ENCODE peak calls at places on chromosomes 1 and 21, in five cellular contexts. One of them, this sample, is unnamed.

GRCh38 chr1:204870165-204870912 is at the start of gene NFASC:
- DNase-seq in GM12878: no peak
- DNase-seq in GM12891: no peak
- DNase-seq in SK-N-SH: no peak
- DNase-seq in K562: no peak
- DNase-seq in this sample: no peak

GRCh38 chr1:28437260-28437923 is 67.9 kb downstream of the PHACTR4 start:
- DNase-seq in K562: no peak
- DNase-seq in SK-N-SH: no peak
- DNase-seq in GM12891: no peak
- DNase-seq in GM12878: no peak
- DNase-seq in this sample: no peak

GRCh38 chr1:102593276-102593675 is 515.0 kb downstream of the COL11A1 start:
- DNase-seq in GM12878: no peak
- DNase-seq in GM12891: no peak
- DNase-seq in SK-N-SH: no peak
- DNase-seq in K562: no peak
- DNase-seq in this sample: no peak

GRCh38 chr1:41727749-41728115 is 191.0 kb downstream of the HIVEP3 start:
- DNase-seq in SK-N-SH: no peak
- DNase-seq in GM12878: no peak
- DNase-seq in GM12891: no peak
- DNase-seq in K562: no peak
- DNase-seq in this sample: no peak

GRCh38 chr1:5389101-5389885 is 602.9 kb downstream of the NPHP4 start:
- DNase-seq in GM12878: no peak
- DNase-seq in GM12891: no peak
- DNase-seq in K562: no peak
- DNase-seq in SK-N-SH: no peak
- DNase-seq in this sample: no peak

GRCh38 chr1:207228987-207229386 is 92.5 kb upstream of the CD55 start:
- DNase-seq in GM12891: no peak
- DNase-seq in K562: no peak
- DNase-seq in GM12878: no peak
- DNase-seq in SK-N-SH: no peak
- DNase-seq in this sample: no peak

GRCh38 chr1:111909010-111909409 is 80.5 kb downstream of the KCND3 start:
- DNase-seq in GM12891: no peak
- DNase-seq in GM12878: no peak
- DNase-seq in K562: no peak
- DNase-seq in SK-N-SH: no peak
- DNase-seq in this sample: no peak

GRCh38 chr21:42806489-42807140 is 72.7 kb downstream of the WDR4 start:
- DNase-seq in K562: no peak
- DNase-seq in SK-N-SH: no peak
- DNase-seq in GM12891: no peak
- DNase-seq in GM12878: no peak
- DNase-seq in this sample: no peak

GRCh38 chr1:51442616-51443015 is 76.5 kb downstream of the EPS15 start:
- DNase-seq in GM12891: no peak
- DNase-seq in SK-N-SH: no peak
- DNase-seq in K562: no peak
- DNase-seq in GM12878: no peak
- DNase-seq in this sample: no peak

GRCh38 chr1:151145158-151146071 is 1.0 kb downstream of the SEMA6C start:
- DNase-seq in GM12878: no peak
- DNase-seq in K562: no peak
- DNase-seq in SK-N-SH: peak; percentile 64
- DNase-seq in GM12891: no peak
- DNase-seq in this sample: no peak

GRCh38 chr1:119209943-119210342 is 69.5 kb upstream of the WARS2 start:
- DNase-seq in GM12891: no peak
- DNase-seq in GM12878: no peak
- DNase-seq in K562: no peak
- DNase-seq in SK-N-SH: no peak
- DNase-seq in this sample: no peak

GRCh38 chr1:26922201-26922729 is 722 bp downstream of the NUDC start:
- DNase-seq in SK-N-SH: no peak
- DNase-seq in GM12891: no peak
- DNase-seq in K562: peak; percentile 51
- DNase-seq in GM12878: no peak
- DNase-seq in this sample: no peak

GRCh38 chr1:29322861-29323585 is 86.7 kb downstream of the PTPRU start:
- DNase-seq in GM12891: no peak
- DNase-seq in SK-N-SH: no peak
- DNase-seq in GM12878: no peak
- DNase-seq in K562: no peak
- DNase-seq in this sample: no peak

GRCh38 chr1:219581344-219581743 is 31.6 kb downstream of the ZC3H11B start:
- DNase-seq in SK-N-SH: no peak
- DNase-seq in GM12891: no peak
- DNase-seq in K562: no peak
- DNase-seq in GM12878: no peak
- DNase-seq in this sample: no peak

GRCh38 chr21:36297938-36298572 is 21.9 kb upstream of the MORC3 start:
- DNase-seq in GM12878: peak; percentile 85
- DNase-seq in SK-N-SH: no peak
- DNase-seq in K562: peak; percentile 77
- DNase-seq in GM12891: peak; percentile 70
- DNase-seq in this sample: peak; percentile 71

GRCh38 chr1:240030236-240030635 is 61.4 kb upstream of the FMN2 start:
- DNase-seq in SK-N-SH: no peak
- DNase-seq in GM12891: no peak
- DNase-seq in K562: no peak
- DNase-seq in GM12878: no peak
- DNase-seq in this sample: no peak

GRCh38 chr1:16386454-16387113 is 19.5 kb downstream of the SZRD1 start:
- DNase-seq in SK-N-SH: peak; percentile 16
- DNase-seq in K562: no peak
- DNase-seq in GM12878: no peak
- DNase-seq in GM12891: no peak
- DNase-seq in this sample: no peak

GRCh38 chr1:157153743-157154142 is 15.5 kb upstream of the ETV3 start:
- DNase-seq in SK-N-SH: no peak
- DNase-seq in GM12878: no peak
- DNase-seq in K562: no peak
- DNase-seq in GM12891: no peak
- DNase-seq in this sample: no peak

GRCh38 chr1:114341886-114342285 is 169.1 kb downstream of the TRIM33 start:
- DNase-seq in SK-N-SH: no peak
- DNase-seq in GM12878: no peak
- DNase-seq in K562: no peak
- DNase-seq in GM12891: no peak
- DNase-seq in this sample: no peak

GRCh38 chr1:224406216-224406615 is 28.4 kb downstream of the WDR26 start:
- DNase-seq in GM12878: no peak
- DNase-seq in GM12891: no peak
- DNase-seq in SK-N-SH: no peak
- DNase-seq in K562: no peak
- DNase-seq in this sample: no peak

GRCh38 chr1:234288946-234289345 is 84.3 kb upstream of the COA6 start:
- DNase-seq in SK-N-SH: no peak
- DNase-seq in GM12878: no peak
- DNase-seq in K562: no peak
- DNase-seq in GM12891: no peak
- DNase-seq in this sample: no peak

GRCh38 chr1:209652873-209653401 is 712 bp upstream of the LAMB3 start:
- DNase-seq in GM12878: no peak
- DNase-seq in SK-N-SH: no peak
- DNase-seq in GM12891: no peak
- DNase-seq in K562: peak; percentile 46
- DNase-seq in this sample: no peak

GRCh38 chr1:43622471-43622870 is 27.5 kb upstream of the KDM4A start:
- DNase-seq in K562: no peak
- DNase-seq in GM12891: no peak
- DNase-seq in SK-N-SH: no peak
- DNase-seq in GM12878: no peak
- DNase-seq in this sample: no peak

GRCh38 chr21:36400719-36401118 is 15.5 kb downstream of the CHAF1B start:
- DNase-seq in GM12891: no peak
- DNase-seq in GM12878: no peak
- DNase-seq in SK-N-SH: no peak
- DNase-seq in K562: no peak
- DNase-seq in this sample: no peak

GRCh38 chr1:24903955-24904730 is 25.9 kb downstream of the RUNX3 start:
- DNase-seq in K562: no peak
- DNase-seq in GM12891: no peak
- DNase-seq in SK-N-SH: no peak
- DNase-seq in GM12878: no peak
- DNase-seq in this sample: peak; percentile 25

GRCh38 chr1:173489149-173489600 is 12.0 kb downstream of the PRDX6 start:
- DNase-seq in GM12891: no peak
- DNase-seq in K562: no peak
- DNase-seq in SK-N-SH: no peak
- DNase-seq in GM12878: no peak
- DNase-seq in this sample: no peak

GRCh38 chr1:212238552-212238951 is 46.7 kb upstream of the PPP2R5A start:
- DNase-seq in K562: no peak
- DNase-seq in SK-N-SH: no peak
- DNase-seq in GM12878: no peak
- DNase-seq in GM12891: no peak
- DNase-seq in this sample: no peak

GRCh38 chr1:89844236-89844807 is 23.5 kb downstream of the LRRC8D start:
- DNase-seq in SK-N-SH: no peak
- DNase-seq in GM12878: no peak
- DNase-seq in K562: no peak
- DNase-seq in GM12891: no peak
- DNase-seq in this sample: no peak

GRCh38 chr1:59219926-59220325 is 77.0 kb upstream of the FGGY start:
- DNase-seq in SK-N-SH: no peak
- DNase-seq in GM12878: no peak
- DNase-seq in K562: no peak
- DNase-seq in GM12891: no peak
- DNase-seq in this sample: no peak

GRCh38 chr1:3530931-3531818 is 76.7 kb downstream of the ARHGEF16 start:
- DNase-seq in K562: peak; percentile 97
- DNase-seq in GM12878: no peak
- DNase-seq in GM12891: peak; percentile 66
- DNase-seq in SK-N-SH: peak; percentile 93
- DNase-seq in this sample: no peak

GRCh38 chr1:3531928-3532327 is 77.5 kb downstream of the ARHGEF16 start:
- DNase-seq in K562: no peak
- DNase-seq in GM12891: no peak
- DNase-seq in GM12878: no peak
- DNase-seq in SK-N-SH: no peak
- DNase-seq in this sample: no peak

GRCh38 chr1:3530086-3530930 is 75.8 kb downstream of the ARHGEF16 start:
- DNase-seq in K562: no peak
- DNase-seq in SK-N-SH: no peak
- DNase-seq in GM12878: no peak
- DNase-seq in GM12891: no peak
- DNase-seq in this sample: no peak

GRCh38 chr1:3527774-3528173 is 73.3 kb downstream of the ARHGEF16 start:
- DNase-seq in GM12878: no peak
- DNase-seq in GM12891: no peak
- DNase-seq in K562: no peak
- DNase-seq in SK-N-SH: no peak
- DNase-seq in this sample: no peak

DNA sequence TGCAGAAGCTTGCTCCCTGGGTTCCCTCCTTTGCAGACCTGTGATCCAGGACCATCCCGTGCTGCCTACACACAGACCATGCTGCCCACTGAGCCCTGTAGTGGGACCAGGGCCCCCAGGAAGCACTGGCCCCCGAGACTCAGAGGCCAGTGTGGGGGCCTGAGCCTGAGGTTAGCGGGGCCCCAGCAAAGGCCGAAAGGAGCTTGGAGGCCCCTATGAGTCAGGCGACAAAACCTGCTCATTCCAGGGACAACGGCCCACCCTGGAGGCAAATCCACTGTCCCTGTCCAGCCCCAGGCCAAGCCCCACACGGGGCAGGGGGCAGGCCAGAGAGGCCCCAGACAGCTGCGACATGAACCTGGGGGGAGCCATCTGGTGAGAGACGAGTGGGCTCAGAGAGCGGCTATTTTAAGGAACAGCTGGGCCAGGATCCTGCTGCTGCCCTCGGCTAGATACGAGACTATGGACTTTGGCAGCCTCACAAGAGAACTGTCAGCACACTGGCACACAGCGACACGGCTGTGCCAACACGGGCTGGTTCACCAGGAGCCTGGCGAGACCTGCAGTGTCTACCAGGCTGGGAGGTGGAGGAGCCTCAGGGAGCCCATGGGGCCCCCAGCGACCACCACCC is 74.7 kb downstream of the ARHGEF16 start:
- DNase-seq in GM12891: no peak
- DNase-seq in SK-N-SH: no peak
- DNase-seq in GM12878: no peak
- DNase-seq in K562: no peak
- DNase-seq in this sample: no peak
- TF ChIP-seq POLR2AphosphoS5 in GM12891: no peak
- TF ChIP-seq POLR2AphosphoS5 in SK-N-SH: no peak
- TF ChIP-seq POLR2AphosphoS5 in GM12878: no peak
- TF ChIP-seq POLR2AphosphoS5 in K562: no peak
- TF ChIP-seq POLR2AphosphoS5 in this sample: no peak

GRCh38 chr1:23793018-23793781 is 2.3 kb downstream of the LYPLA2 start:
- DNase-seq in SK-N-SH: peak; percentile 53
- DNase-seq in GM12891: peak; percentile 56
- DNase-seq in GM12878: no peak
- DNase-seq in K562: peak; percentile 78
- DNase-seq in this sample: no peak
- TF ChIP-seq TAF1 in SK-N-SH: no peak
- TF ChIP-seq TAF1 in GM12891: no peak
- TF ChIP-seq TAF1 in GM12878: no peak
- TF ChIP-seq TAF1 in K562: no peak
- TF ChIP-seq TAF1 in this sample: no peak

DNA sequence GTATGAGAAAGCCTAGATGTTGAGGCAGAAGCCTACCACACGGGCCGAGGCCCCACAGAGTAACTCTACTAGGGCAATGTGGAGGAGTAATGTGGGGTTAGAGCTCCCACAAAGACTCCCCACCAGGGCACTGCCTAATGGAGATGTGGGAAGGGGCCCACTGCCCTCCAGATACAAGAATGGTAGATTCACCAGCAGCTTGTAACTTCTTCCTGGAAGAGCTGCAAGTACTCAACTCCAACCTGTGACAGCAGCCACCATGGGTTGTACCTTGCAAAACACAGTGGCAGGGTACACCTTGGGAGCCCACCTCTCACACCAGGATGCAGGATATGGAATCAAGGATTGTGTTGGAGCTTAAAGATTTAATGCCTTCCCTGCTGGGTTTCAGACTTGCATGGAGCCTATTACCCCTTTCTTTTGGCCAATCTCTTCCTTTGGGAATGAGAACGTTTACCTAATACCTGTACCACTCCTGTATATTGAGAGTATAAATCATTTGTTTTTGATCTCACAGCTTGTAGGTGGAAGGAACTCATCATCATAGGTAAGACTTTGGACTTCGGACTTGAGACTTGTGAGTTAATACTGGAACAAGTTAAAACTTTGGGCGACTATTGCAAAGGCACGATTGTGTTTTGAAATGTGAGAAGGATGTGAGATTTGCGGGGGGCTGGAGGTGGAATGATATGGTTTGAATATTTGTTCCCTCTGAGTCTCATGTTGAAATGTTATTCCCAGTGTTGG is 57.5 kb downstream of the TENT5C start:
- DNase-seq in SK-N-SH: no peak
- DNase-seq in GM12891: no peak
- DNase-seq in K562: no peak
- DNase-seq in GM12878: no peak
- DNase-seq in this sample: no peak
- TF ChIP-seq POLR2AphosphoS5 in SK-N-SH: no peak
- TF ChIP-seq POLR2AphosphoS5 in GM12891: no peak
- TF ChIP-seq POLR2AphosphoS5 in K562: no peak
- TF ChIP-seq POLR2AphosphoS5 in GM12878: no peak
- TF ChIP-seq POLR2AphosphoS5 in this sample: no peak

GRCh38 chr1:200737647-200738296 is 921 bp upstream of the CAMSAP2 start:
- DNase-seq in GM12878: no peak
- DNase-seq in GM12891: no peak
- DNase-seq in K562: no peak
- DNase-seq in SK-N-SH: no peak
- DNase-seq in this sample: no peak
- TF ChIP-seq TAF1 in GM12878: no peak
- TF ChIP-seq TAF1 in GM12891: no peak
- TF ChIP-seq TAF1 in K562: no peak
- TF ChIP-seq TAF1 in SK-N-SH: no peak
- TF ChIP-seq TAF1 in this sample: no peak